ENCODE peak calls at places on chromosome 5, in ten cellular contexts. E is left cardiac atrium; F is T-helper 17 cell; P is activated naive CD4-positive, alpha-beta T cell treated with anti-CD3 and anti-CD28 coated beads, Interleukin-2, amount 50 U/mL, for 72 hours; Z is naive thymus-derived CD8-positive, alpha-beta T cell; Y is activated T-cell treated with anti-CD3 and anti-CD28 coated beads, Interleukin-2, amount 50 U/mL, for 4 hours; T is gastroesophageal sphincter; X is left ventricle myocardium superior; V is aorta; U is T-cell. C is an unnamed sample.

GRCh38 chr5:69136296-69136695 is 30.7 kb upstream of the CCNB1 start:
- ATAC-seq in U (no peak), Z (no peak), T (no peak), V (no peak), P (no peak), Y (no peak), F (peak), X (no peak), E (no peak), C (no peak)

GRCh38 chr5:149130121-149130931 is 11.0 kb upstream of the ABLIM3 start:
- ATAC-seq in Z (no peak), P (no peak), Y (no peak), V (no peak), X (peak), U (no peak), T (no peak), E (no peak), F (no peak), C (no peak)

GRCh38 chr5:129172561-129172960 is 78.0 kb downstream of the ISOC1 start:
- ATAC-seq in X (peak), V (no peak), U (no peak), T (no peak), Z (no peak), E (peak), F (no peak), P (no peak), Y (no peak), C (no peak)

GRCh38 chr5:134506054-134507039 is 19.1 kb upstream of the JADE2 start:
- ATAC-seq in Y (no peak), F (no peak), E (peak), T (peak), P (no peak), V (peak), X (peak), Z (no peak), U (no peak), C (no peak)

GRCh38 chr5:154494036-154494435 is 16.0 kb upstream of the HAND1 start:
- ATAC-seq in P (no peak), E (no peak), U (no peak), Y (no peak), F (no peak), Z (no peak), T (no peak), X (no peak), V (no peak), C (no peak)

GRCh38 chr5:175387144-175387543 is 56.8 kb downstream of the DRD1 start:
- ATAC-seq in T (no peak), X (no peak), P (no peak), U (no peak), V (no peak), Y (no peak), Z (no peak), F (no peak), E (no peak), C (no peak)

GRCh38 chr5:39543335-39543734 is 118.6 kb upstream of the DAB2 start:
- ATAC-seq in Y (no peak), F (no peak), Z (no peak), X (peak), T (no peak), E (peak), P (no peak), U (no peak), V (no peak), C (no peak)

GRCh38 chr5:154258531-154259217 is 68.1 kb downstream of the GALNT10 start:
- ATAC-seq in E (no peak), P (no peak), T (no peak), F (no peak), Z (no peak), X (no peak), Y (no peak), V (no peak), U (no peak), C (no peak)

GRCh38 chr5:181086410-181087229 is 44.3 kb downstream of the OR2V1 start:
- ATAC-seq in T (no peak), X (no peak), Y (no peak), U (no peak), F (no peak), E (no peak), Z (no peak), P (no peak), V (no peak), C (no peak)

GRCh38 chr5:135186662-135187522 is 152.9 kb upstream of the PITX1 start:
- ATAC-seq in E (no peak), U (no peak), Y (no peak), X (no peak), V (no peak), T (no peak), P (no peak), F (no peak), Z (no peak), C (no peak)

GRCh38 chr5:75200776-75201175 is 35.9 kb downstream of the ANKRD31 start:
- ATAC-seq in T (no peak), Y (no peak), X (no peak), V (no peak), F (no peak), Z (no peak), E (no peak), U (no peak), P (no peak), C (no peak)

GRCh38 chr5:136132087-136132486 is 558 bp upstream of the SMAD5 start:
- ATAC-seq in X (no peak), F (no peak), V (peak), E (peak), Y (no peak), U (no peak), T (no peak), P (peak), Z (peak), C (no peak)

GRCh38 chr5:58327289-58327688 is 132.6 kb downstream of the PLK2 start:
- ATAC-seq in T (no peak), U (no peak), P (no peak), X (no peak), F (no peak), Y (no peak), Z (no peak), V (no peak), E (no peak), C (peak)

GRCh38 chr5:6720561-6720921 is 7.3 kb downstream of the TENT4A start:
- ATAC-seq in U (no peak), V (no peak), E (no peak), X (no peak), P (no peak), Y (no peak), F (no peak), Z (no peak), T (no peak), C (no peak)

GRCh38 chr5:1448511-1449011 is 3.3 kb upstream of the SLC6A3 start:
- ATAC-seq in F (no peak), U (no peak), T (peak), Y (peak), X (no peak), V (no peak), P (peak), E (no peak), Z (no peak), C (peak)

GRCh38 chr5:155759984-155760383 is 567.0 kb upstream of the SGCD start:
- ATAC-seq in X (no peak), Y (no peak), E (no peak), F (no peak), T (no peak), Z (no peak), U (no peak), P (no peak), V (no peak), C (no peak)

GRCh38 chr5:151155777-151156731 is 1.5 kb downstream of the ANXA6 start:
- ATAC-seq in V (peak), T (no peak), X (peak), P (no peak), Y (no peak), Z (peak), U (peak), F (peak), E (peak), C (no peak)

GRCh38 chr5:1881731-1882336 is 891 bp downstream of the IRX4 start:
- ATAC-seq in T (no peak), F (no peak), X (no peak), Z (no peak), P (no peak), Y (no peak), V (no peak), U (no peak), E (no peak), C (no peak)

GRCh38 chr5:172748341-172748843 is 22.6 kb downstream of the DUSP1 start:
- ATAC-seq in E (peak), U (no peak), T (peak), X (peak), Y (no peak), P (no peak), F (no peak), Z (no peak), V (peak), C (no peak)

GRCh38 chr5:80738466-80738865 is 83.7 kb upstream of the DHFR start:
- ATAC-seq in F (no peak), P (no peak), V (no peak), Z (no peak), Y (no peak), U (no peak), X (no peak), E (no peak), T (no peak), C (no peak)

GRCh38 chr5:179393078-179393477 is 47.8 kb upstream of the ADAMTS2 start:
- ATAC-seq in U (no peak), V (no peak), X (no peak), T (peak), E (no peak), F (no peak), Z (no peak), Y (no peak), P (no peak), C (no peak)

GRCh38 chr5:148836272-148837250 is 10.2 kb downstream of the ADRB2 start:
- ATAC-seq in V (no peak), T (no peak), X (no peak), Z (no peak), P (no peak), E (no peak), U (no peak), F (no peak), Y (no peak), C (no peak)

GRCh38 chr5:55750063-55750462 is 12.2 kb downstream of the DDX4 start:
- ATAC-seq in Z (no peak), P (no peak), V (no peak), T (no peak), F (no peak), X (no peak), Y (no peak), U (no peak), E (no peak), C (no peak)

GRCh38 chr5:139148306-139148705 is 49.9 kb downstream of the SIL1 start:
- ATAC-seq in F (no peak), X (peak), Y (no peak), T (no peak), E (no peak), V (no peak), P (no peak), Z (no peak), U (no peak), C (no peak)

GRCh38 chr5:179120421-179120861 is 60.3 kb downstream of the ZNF354C start:
- ATAC-seq in F (no peak), V (no peak), U (no peak), Z (no peak), T (no peak), X (no peak), P (no peak), E (no peak), Y (no peak), C (no peak)

GRCh38 chr5:160298189-160298588 is 14.2 kb downstream of the CCNJL start:
- ATAC-seq in F (no peak), P (no peak), Z (no peak), Y (no peak), U (no peak), X (peak), T (no peak), E (peak), V (no peak), C (no peak)

GRCh38 chr5:168288349-168289245 is 2.8 kb upstream of the WWC1 start:
- ATAC-seq in U (no peak), T (no peak), Z (no peak), P (no peak), X (no peak), F (no peak), V (no peak), Y (no peak), E (peak), C (no peak)

GRCh38 chr5:134153657-134154056 is 23.1 kb downstream of the SKP1 start:
- ATAC-seq in E (peak), P (peak), Z (no peak), T (no peak), U (no peak), V (no peak), X (no peak), Y (peak), F (no peak), C (peak)

C was measured in activated CD4-positive, CD25-positive, alpha-beta regulatory T cell treated with anti-CD3 and anti-CD28 coated beads, Interleukin-2, amount 50 U/mL, for 24 hours.